ENCODE peak calls at places on chromosomes 5 and 9, in six cellular contexts. A is skeletal muscle cell; K is CD4-positive, alpha-beta memory T cell; Y is GM12865; U is HCT116; F is PC-9. I is an unnamed sample.

GRCh38 chr5:16538001-16538400 is 72.4 kb upstream of the ZNF622 start:
- DNase-seq in U (no peak), A (no peak), K (no peak), Y (no peak), F (no peak), I (no peak)

GRCh38 chr9:128113526-128114325 is 13.8 kb downstream of the PTGES2 start:
- DNase-seq in U (no peak), Y (no peak), F (no peak), A (no peak), K (no peak), I (no peak)

GRCh38 chr5:106940986-106941385 is 729.8 kb downstream of the EFNA5 start:
- DNase-seq in F (peak), K (no peak), A (no peak), Y (no peak), U (no peak), I (no peak)

GRCh38 chr5:143921525-143922311 is 109.8 kb downstream of the HMHB1 start:
- DNase-seq in Y (no peak), A (peak), U (no peak), F (peak), K (no peak), I (no peak)

GRCh38 chr9:71285191-71285656 is 163.8 kb upstream of the TRPM3 start:
- DNase-seq in K (peak), Y (peak), A (peak), F (peak), U (peak), I (peak)

GRCh38 chr5:116532762-116533525 is 41.7 kb downstream of the SEMA6A start:
- DNase-seq in F (no peak), Y (no peak), K (no peak), U (no peak), A (no peak), I (no peak)

GRCh38 chr5:121199238-121199999 is 652.3 kb upstream of the FTMT start:
- DNase-seq in Y (no peak), F (no peak), U (no peak), A (peak), K (no peak), I (no peak)

GRCh38 chr9:23789529-23790254 is 36.3 kb downstream of the ELAVL2 start:
- DNase-seq in A (no peak), F (no peak), K (no peak), Y (no peak), U (no peak), I (no peak)

GRCh38 chr5:131634666-131634995 is 398 bp downstream of the RAPGEF6 start:
- DNase-seq in Y (peak), F (peak), K (no peak), U (peak), A (no peak), I (peak)

GRCh38 chr9:127283917-127284316 is 19.3 kb downstream of the GARNL3 start:
- DNase-seq in U (no peak), F (peak), A (peak), Y (peak), K (peak), I (peak)

GRCh38 chr9:25418974-25419373 is 259.3 kb downstream of the TUSC1 start:
- DNase-seq in Y (no peak), F (no peak), K (no peak), U (no peak), A (peak), I (no peak)

GRCh38 chr5:98308960-98309359 is 464.5 kb upstream of the RGMB start:
- DNase-seq in Y (no peak), A (no peak), F (no peak), U (peak), K (no peak), I (no peak)

GRCh38 chr9:1233568-1233967 is 183.4 kb downstream of the DMRT2 start:
- DNase-seq in Y (no peak), F (no peak), K (no peak), U (no peak), A (no peak), I (no peak)

GRCh38 chr5:180739271-180739670 is 587 bp downstream of the OR2Y1 start:
- DNase-seq in U (no peak), A (no peak), F (no peak), Y (no peak), K (no peak), I (no peak)

GRCh38 chr5:172731286-172732073 is 39.5 kb downstream of the DUSP1 start:
- DNase-seq in Y (no peak), A (no peak), K (no peak), U (peak), F (peak), I (no peak)

GRCh38 chr9:88678008-88678407 is 143.0 kb downstream of the NXNL2 start:
- DNase-seq in A (no peak), U (no peak), Y (no peak), F (no peak), K (no peak), I (no peak)

GRCh38 chr5:135566422-135567416 is 12.1 kb downstream of the CXCL14 start:
- DNase-seq in A (no peak), F (no peak), Y (no peak), U (no peak), K (no peak), I (no peak)

GRCh38 chr5:109921735-109922395 is 232.1 kb downstream of the MAN2A1 start:
- DNase-seq in F (no peak), U (no peak), Y (peak), K (peak), A (peak), I (no peak)

GRCh38 chr5:178431777-178432155 is 158.4 kb downstream of the COL23A1 start:
- DNase-seq in F (no peak), K (no peak), Y (no peak), A (no peak), U (no peak), I (no peak)

GRCh38 chr5:144421411-144421810 is 250.7 kb downstream of the KCTD16 start:
- DNase-seq in U (no peak), K (no peak), Y (no peak), A (no peak), F (no peak), I (no peak)

GRCh38 chr9:4489919-4490704 is at the start of gene SLC1A1:
- DNase-seq in F (peak), K (peak), A (no peak), Y (peak), U (peak), I (peak)

GRCh38 chr5:80250801-80251200 is 5.0 kb downstream of the SERINC5 start:
- DNase-seq in F (no peak), A (no peak), U (no peak), Y (no peak), K (no peak), I (no peak)

GRCh38 chr9:113151696-113152630 is 1.2 kb downstream of the SLC31A2 start:
- DNase-seq in Y (no peak), U (no peak), F (peak), A (no peak), K (no peak), I (no peak)

GRCh38 chr9:87108639-87109038 is 161.3 kb upstream of the GAS1 start:
- DNase-seq in A (no peak), F (no peak), Y (no peak), K (no peak), U (no peak), I (no peak)

GRCh38 chr5:179422213-179422839 is 77.1 kb upstream of the ADAMTS2 start:
- DNase-seq in U (no peak), K (no peak), F (no peak), A (no peak), Y (no peak), I (no peak)

GRCh38 chr5:69158039-69158438 is 8.9 kb upstream of the CCNB1 start:
- DNase-seq in Y (no peak), F (no peak), U (no peak), A (no peak), K (no peak), I (no peak)

GRCh38 chr5:103425686-103426454 is 136.7 kb downstream of the NUDT12 start:
- DNase-seq in F (no peak), U (no peak), A (no peak), K (no peak), Y (no peak), I (no peak)

GRCh38 chr5:144125163-144125726 is 45.2 kb downstream of the YIPF5 start:
- DNase-seq in K (no peak), F (no peak), A (peak), U (no peak), Y (no peak), I (no peak)

GRCh38 chr5:61767231-61768080 is 435.4 kb downstream of the ZSWIM6 start:
- DNase-seq in Y (no peak), U (no peak), F (no peak), K (no peak), A (no peak), I (no peak)

GRCh38 chr9:38066907-38067610 is 2.0 kb downstream of the SHB start:
- DNase-seq in A (no peak), F (no peak), U (no peak), Y (peak), K (peak), I (peak)

GRCh38 chr9:134217431-134218210 is 53.3 kb upstream of the RNU6ATAC start:
- DNase-seq in A (no peak), Y (peak), K (no peak), F (peak), U (peak), I (no peak)

GRCh38 chr9:69900406-69900805 is 79.8 kb downstream of the CFAP95 start:
- DNase-seq in A (no peak), K (no peak), Y (no peak), F (no peak), U (no peak), I (no peak)

GRCh38 chr5:75617746-75618352 is 6.6 kb downstream of the ANKDD1B start:
- DNase-seq in K (no peak), A (no peak), U (no peak), Y (no peak), F (no peak), I (no peak)

GRCh38 chr5:75620184-75620959 is 9.1 kb downstream of the ANKDD1B start:
- DNase-seq in Y (no peak), A (no peak), K (no peak), U (no peak), F (no peak), I (no peak)

GRCh38 chr5:75622564-75622963 is 11.3 kb downstream of the ANKDD1B start:
- DNase-seq in U (peak), F (peak), Y (no peak), K (no peak), A (no peak), I (peak)

GRCh38 chr5:75626959-75627358 is 15.7 kb downstream of the ANKDD1B start:
- DNase-seq in Y (no peak), U (no peak), F (no peak), K (no peak), A (no peak), I (no peak)

GRCh38 chr5:75623846-75624245 is 12.6 kb downstream of the ANKDD1B start:
- DNase-seq in Y (no peak), U (no peak), K (no peak), F (no peak), A (no peak), I (no peak)
- H3K4me3 ChIP-seq in Y (no peak), U (no peak), K (no peak), F (no peak), A (no peak), I (no peak)

GRCh38 chr5:88686077-88686541 is 196.9 kb downstream of the MEF2C start:
- DNase-seq in A (no peak), Y (no peak), U (no peak), K (no peak), F (no peak), I (no peak)
- H3K4me3 ChIP-seq in A (no peak), Y (no peak), U (no peak), K (no peak), F (no peak), I (no peak)

DNA sequence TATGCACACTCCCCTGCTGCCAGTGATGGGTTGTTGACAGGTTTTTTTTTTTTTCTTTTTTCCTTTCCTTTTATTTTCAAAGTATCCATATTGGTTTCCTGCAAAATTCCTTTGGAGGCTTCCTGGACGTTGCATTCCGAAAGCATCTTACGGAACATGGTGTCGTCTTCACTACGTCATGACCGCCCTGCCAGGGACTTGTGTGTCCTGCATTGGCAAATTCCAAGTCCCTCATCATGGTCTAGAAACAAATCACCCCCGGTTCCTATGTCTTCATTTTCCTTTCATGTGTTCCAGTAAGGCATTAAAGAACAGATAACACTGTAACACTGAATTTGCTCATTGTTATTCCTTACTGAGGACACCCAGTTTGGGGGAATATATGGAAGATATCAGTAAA is 35.0 kb upstream of the ADAMTSL1 start:
- DNase-seq in Y (no peak), U (no peak), K (no peak), F (no peak), A (no peak), I (no peak)
- H3K4me3 ChIP-seq in Y (no peak), U (no peak), K (no peak), F (peak), A (peak), I (no peak)

DNA sequence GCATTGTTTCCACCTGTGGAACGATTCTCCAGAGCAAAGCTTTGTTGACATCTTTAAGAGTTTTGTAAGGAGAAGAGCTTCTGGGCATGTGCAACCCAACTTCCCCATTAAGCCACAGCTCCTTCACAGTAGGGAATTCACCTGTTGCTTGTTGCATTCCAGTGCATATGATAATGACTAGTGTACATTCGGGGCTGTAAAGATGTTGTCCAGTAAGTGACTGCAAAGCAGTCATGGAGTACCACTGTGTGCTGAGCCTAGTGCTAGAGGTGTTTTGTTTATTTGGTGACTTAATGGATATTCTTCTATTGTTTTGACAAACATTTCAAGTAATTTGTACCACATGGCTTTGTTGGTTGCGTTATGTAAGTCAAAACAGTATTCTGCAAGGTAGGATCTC is 12.8 kb downstream of the UGCG start:
- DNase-seq in F (no peak), Y (peak), K (no peak), U (no peak), A (no peak), I (no peak)
- H3K4me3 ChIP-seq in F (no peak), Y (no peak), K (no peak), U (no peak), A (no peak), I (no peak)

GRCh38 chr9:129236441-129237145 is 58.5 kb upstream of the IER5L start:
- DNase-seq in Y (no peak), A (no peak), U (no peak), K (peak), F (no peak), I (no peak)

GRCh38 chr9:129237195-129237611 is 59.1 kb upstream of the IER5L start:
- DNase-seq in K (peak), U (no peak), Y (no peak), F (peak), A (no peak), I (no peak)

GRCh38 chr9:129234491-129234890 is 56.4 kb upstream of the IER5L start:
- DNase-seq in K (no peak), Y (no peak), F (no peak), U (no peak), A (no peak), I (no peak)

GRCh38 chr9:129235041-129235930 is 57.2 kb upstream of the IER5L start:
- DNase-seq in A (no peak), K (no peak), F (no peak), U (no peak), Y (no peak), I (no peak)

GRCh38 chr9:129235931-129236331 is 57.9 kb upstream of the IER5L start:
- DNase-seq in U (no peak), A (no peak), F (peak), K (peak), Y (peak), I (no peak)
- H3K4me3 ChIP-seq in U (no peak), A (no peak), F (no peak), K (peak), Y (no peak), I (no peak)

DNA sequence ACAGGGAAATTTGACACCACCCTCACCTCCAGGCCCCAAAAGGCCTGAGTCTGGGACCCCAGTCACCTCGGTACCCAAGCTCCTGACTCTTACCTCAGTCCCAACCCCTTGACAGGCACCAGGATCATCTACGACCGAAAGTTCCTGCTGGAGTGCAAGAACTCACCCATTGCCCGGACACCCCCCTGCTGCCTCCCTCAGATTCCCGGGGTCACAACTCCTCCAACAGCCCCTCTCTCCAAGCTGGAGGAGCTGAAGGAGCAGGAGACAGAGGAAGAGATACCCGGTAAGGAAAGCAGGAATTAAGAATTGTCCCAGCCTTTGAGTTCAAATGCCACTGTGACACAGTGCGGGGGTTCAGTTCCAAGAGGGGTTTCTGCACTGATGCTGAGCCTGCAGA is 1.3 kb downstream of the EIF4EBP3 start:
- DNase-seq in Y (no peak), F (no peak), U (no peak), A (no peak), K (no peak), I (no peak)
- H3K4me3 ChIP-seq in Y (no peak), F (no peak), U (no peak), A (no peak), K (no peak), I (no peak)

DNA sequence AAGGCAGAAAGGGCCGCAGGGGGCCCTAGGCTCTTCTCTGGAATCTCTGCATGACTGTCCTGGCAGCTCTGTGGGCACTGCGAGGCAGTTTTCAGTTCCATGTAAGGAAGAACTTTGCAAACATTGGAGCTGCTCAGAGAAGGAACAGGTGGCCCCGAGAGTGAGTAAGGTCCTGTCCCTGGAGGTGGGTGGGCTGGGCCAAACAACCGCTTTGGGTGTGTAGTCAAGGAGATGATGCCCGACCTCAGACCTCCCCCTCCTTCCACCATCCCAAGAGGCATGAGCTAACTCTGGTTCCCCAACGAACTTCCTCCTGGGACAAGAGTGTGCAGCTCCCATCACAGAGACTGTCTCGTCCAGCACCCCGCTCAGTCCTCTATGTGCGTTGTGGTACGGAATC is 20.5 kb downstream of the CSF1R start:
- DNase-seq in Y (no peak), A (no peak), K (no peak), U (no peak), F (no peak), I (no peak)
- H3K4me3 ChIP-seq in Y (no peak), A (no peak), K (no peak), U (no peak), F (no peak), I (no peak)

DNA sequence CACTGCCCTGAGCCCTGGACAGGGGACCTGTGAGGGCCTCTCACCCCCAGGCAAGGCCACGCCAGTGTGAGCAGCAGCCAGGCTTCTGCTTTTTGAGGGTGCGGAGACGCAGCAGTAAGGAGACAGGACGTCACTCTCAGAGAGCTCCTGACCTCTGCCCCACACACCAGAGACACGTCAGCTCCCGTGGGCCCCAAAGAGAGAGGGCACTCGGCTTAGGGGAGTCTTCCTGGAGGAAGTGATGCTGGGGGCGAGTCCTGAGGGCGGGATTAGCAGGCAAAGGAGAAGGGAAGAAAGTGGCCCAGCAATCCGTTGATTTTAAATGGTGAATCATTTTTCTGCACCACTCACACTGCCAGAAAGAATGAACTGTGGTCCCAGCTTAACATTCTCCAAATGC is 24.0 kb upstream of the SLC9A3 start:
- DNase-seq in A (no peak), U (no peak), Y (no peak), F (no peak), K (no peak), I (no peak)
- H3K4me3 ChIP-seq in A (no peak), U (no peak), Y (no peak), F (no peak), K (no peak), I (no peak)

GRCh38 chr5:39205550-39205949 is 13.8 kb downstream of the FYB1 start:
- DNase-seq in Y (no peak), K (no peak), A (no peak), U (no peak), F (no peak), I (no peak)

GRCh38 chr5:39201795-39202593 is 17.4 kb downstream of the FYB1 start:
- DNase-seq in U (no peak), K (no peak), F (no peak), Y (no peak), A (no peak), I (no peak)

GRCh38 chr5:39203291-39203922 is 16.0 kb downstream of the FYB1 start:
- DNase-seq in Y (no peak), F (no peak), U (no peak), A (no peak), K (no peak), I (no peak)

GRCh38 chr5:39202594-39203290 is 16.6 kb downstream of the FYB1 start:
- DNase-seq in Y (no peak), K (peak), U (no peak), F (no peak), A (no peak), I (no peak)

GRCh38 chr5:39203951-39204350 is 15.4 kb downstream of the FYB1 start:
- DNase-seq in U (no peak), A (no peak), K (no peak), F (no peak), Y (no peak), I (no peak)
- H3K4me3 ChIP-seq in U (no peak), A (no peak), K (peak), F (no peak), Y (no peak), I (no peak)

I was measured in colonic mucosa.